ENCODE peak calls at places on chromosomes 5 and 9, in ten cellular contexts. One of them, this sample, is unnamed.

GRCh38 chr5:169988947-169989346 is 8.7 kb upstream of the INSYN2B start:
- DNase-seq in PC-3: peak; percentile 69
- DNase-seq in H1: no peak
- DNase-seq in HCT116: no peak
- DNase-seq in neural progenitor cell: no peak
- DNase-seq in IMR-90: peak; percentile 16
- DNase-seq in neuronal stem cell: no peak
- DNase-seq in kidney: no peak
- DNase-seq in GM23248: no peak
- DNase-seq in K562: no peak
- DNase-seq in this sample: no peak

GRCh38 chr9:92278117-92278516 is 15.4 kb downstream of the IARS1 start:
- DNase-seq in PC-3: peak; percentile 10
- DNase-seq in H1: no peak
- DNase-seq in HCT116: no peak
- DNase-seq in neural progenitor cell: no peak
- DNase-seq in IMR-90: peak; percentile 80
- DNase-seq in neuronal stem cell: no peak
- DNase-seq in kidney: no peak
- DNase-seq in GM23248: peak; percentile 89
- DNase-seq in K562: no peak
- DNase-seq in this sample: no peak

GRCh38 chr9:119963798-119964372 is 594.6 kb upstream of the BRINP1 start:
- DNase-seq in PC-3: peak; percentile 40
- DNase-seq in H1: peak; percentile 92
- DNase-seq in HCT116: peak; percentile 33
- DNase-seq in neural progenitor cell: peak; percentile 93
- DNase-seq in IMR-90: peak; percentile 89
- DNase-seq in neuronal stem cell: peak; percentile 78
- DNase-seq in kidney: peak; percentile 74
- DNase-seq in GM23248: peak; percentile 95
- DNase-seq in K562: no peak
- DNase-seq in this sample: no peak

GRCh38 chr5:119435436-119436132 is 16.7 kb upstream of the HSD17B4 start:
- DNase-seq in PC-3: peak; percentile 65
- DNase-seq in H1: no peak
- DNase-seq in HCT116: no peak
- DNase-seq in neural progenitor cell: peak; percentile 68
- DNase-seq in IMR-90: peak; percentile 52
- DNase-seq in neuronal stem cell: no peak
- DNase-seq in kidney: peak; percentile 85
- DNase-seq in GM23248: peak; percentile 53
- DNase-seq in K562: peak; percentile 36
- DNase-seq in this sample: peak; percentile 69

GRCh38 chr9:2872307-2872940 is 28.5 kb upstream of the PUM3 start:
- DNase-seq in PC-3: peak; percentile 43
- DNase-seq in H1: no peak
- DNase-seq in HCT116: peak; percentile 23
- DNase-seq in neural progenitor cell: peak; percentile 62
- DNase-seq in IMR-90: peak; percentile 28
- DNase-seq in neuronal stem cell: peak; percentile 27
- DNase-seq in kidney: no peak
- DNase-seq in GM23248: peak; percentile 56
- DNase-seq in K562: no peak
- DNase-seq in this sample: no peak

GRCh38 chr5:110625376-110625999 is 101.0 kb downstream of the TMEM232 start:
- DNase-seq in PC-3: peak; percentile 70
- DNase-seq in H1: no peak
- DNase-seq in HCT116: peak; percentile 22
- DNase-seq in neural progenitor cell: peak; percentile 31
- DNase-seq in IMR-90: peak; percentile 52
- DNase-seq in neuronal stem cell: no peak
- DNase-seq in kidney: no peak
- DNase-seq in GM23248: peak; percentile 79
- DNase-seq in K562: no peak
- DNase-seq in this sample: no peak

GRCh38 chr9:130681769-130682489 is 11.7 kb upstream of the EXOSC2 start:
- DNase-seq in PC-3: no peak
- DNase-seq in H1: no peak
- DNase-seq in HCT116: no peak
- DNase-seq in neural progenitor cell: peak; percentile 61
- DNase-seq in IMR-90: no peak
- DNase-seq in neuronal stem cell: no peak
- DNase-seq in kidney: peak; percentile 74
- DNase-seq in GM23248: no peak
- DNase-seq in K562: no peak
- DNase-seq in this sample: peak; percentile 41

GRCh38 chr9:8412327-8412726 is 612.7 kb upstream of the DMAC1 start:
- DNase-seq in PC-3: no peak
- DNase-seq in H1: no peak
- DNase-seq in HCT116: no peak
- DNase-seq in neural progenitor cell: no peak
- DNase-seq in IMR-90: no peak
- DNase-seq in neuronal stem cell: no peak
- DNase-seq in kidney: no peak
- DNase-seq in GM23248: no peak
- DNase-seq in K562: no peak
- DNase-seq in this sample: no peak

GRCh38 chr5:8831854-8832253 is 714.0 kb downstream of the SEMA5A start:
- DNase-seq in PC-3: no peak
- DNase-seq in H1: no peak
- DNase-seq in HCT116: no peak
- DNase-seq in neural progenitor cell: no peak
- DNase-seq in IMR-90: peak; percentile 11
- DNase-seq in neuronal stem cell: no peak
- DNase-seq in kidney: no peak
- DNase-seq in GM23248: peak; percentile 55
- DNase-seq in K562: no peak
- DNase-seq in this sample: no peak

DNA sequence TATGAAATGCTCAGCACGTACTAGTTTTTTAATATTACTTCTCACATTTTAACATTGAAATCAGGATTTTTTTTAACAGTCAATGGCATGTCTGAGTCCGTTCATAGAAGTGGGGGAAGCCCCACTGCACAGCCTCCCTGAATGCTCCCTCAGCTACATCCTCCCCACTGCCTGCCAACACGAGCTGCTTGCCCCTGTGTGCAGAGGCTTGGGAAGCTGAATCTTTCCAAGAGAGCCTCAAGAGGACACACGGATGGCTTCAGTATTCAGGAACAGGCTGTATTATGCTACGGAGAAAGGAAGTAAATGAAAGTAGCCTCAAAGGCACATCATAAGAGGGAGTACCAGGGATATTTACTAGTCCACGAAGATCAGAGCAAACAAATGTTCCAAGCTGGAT is 248.7 kb downstream of the SPOCK1 start:
- DNase-seq in PC-3: no peak
- DNase-seq in H1: no peak
- DNase-seq in HCT116: no peak
- DNase-seq in neural progenitor cell: no peak
- DNase-seq in IMR-90: no peak
- DNase-seq in neuronal stem cell: no peak
- DNase-seq in kidney: no peak
- DNase-seq in GM23248: no peak
- DNase-seq in K562: no peak
- DNase-seq in this sample: no peak
- H3K27ac ChIP-seq in PC-3: no peak overlapping the region
- H3K27ac ChIP-seq in H1: no peak overlapping the region
- H3K27ac ChIP-seq in HCT116: no peak overlapping the region
- H3K27ac ChIP-seq in neural progenitor cell: no peak overlapping the region
- H3K27ac ChIP-seq in IMR-90: no peak overlapping the region
- H3K27ac ChIP-seq in neuronal stem cell: no peak overlapping the region
- H3K27ac ChIP-seq in kidney: no peak overlapping the region
- H3K27ac ChIP-seq in GM23248: no peak overlapping the region
- H3K27ac ChIP-seq in K562: no peak overlapping the region
- H3K27ac ChIP-seq in this sample: no peak overlapping the region

DNA sequence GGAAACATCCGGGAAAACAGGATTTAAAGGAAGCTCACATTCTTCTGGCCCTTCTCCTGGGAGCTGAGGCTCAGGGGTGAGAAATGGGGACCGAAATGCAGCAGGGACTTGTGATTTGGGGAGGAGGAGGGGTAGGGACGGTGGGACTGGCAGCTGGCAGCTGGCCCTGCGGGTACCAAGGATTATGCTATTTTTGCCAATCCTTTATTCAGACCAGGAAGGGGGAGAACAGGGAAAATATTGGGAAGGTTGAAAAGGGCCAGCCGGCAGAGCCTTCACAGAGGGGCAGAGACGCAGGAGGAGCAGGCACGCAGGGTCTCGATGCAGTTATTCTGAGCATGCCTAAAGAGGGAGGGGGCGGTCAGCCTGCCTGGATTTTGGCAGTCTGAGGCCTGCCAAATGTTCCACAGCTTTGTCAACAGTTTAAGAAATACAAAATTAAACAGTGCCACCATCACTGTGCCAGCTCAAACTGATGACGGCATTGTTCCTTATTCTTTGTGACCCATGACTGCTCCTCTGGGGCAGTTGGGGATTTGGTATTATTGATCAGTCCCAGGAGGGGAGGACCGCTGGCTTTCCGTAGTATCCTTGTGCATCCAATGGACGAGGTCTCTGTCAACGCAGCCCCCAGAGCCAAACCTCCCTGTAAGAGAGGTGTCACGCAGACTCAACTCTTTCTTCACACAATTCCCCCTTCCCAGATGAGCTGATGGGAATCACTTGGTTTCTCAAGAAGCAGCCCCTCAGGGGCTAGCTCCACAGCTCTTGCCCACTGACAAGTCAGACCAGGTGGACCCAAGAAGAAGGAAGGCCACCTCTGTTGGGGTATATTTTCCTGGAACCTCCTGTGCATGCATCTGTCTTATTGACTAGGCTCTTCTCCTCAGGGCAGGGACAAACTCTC is 553.3 kb downstream of the BNC2 start:
- DNase-seq in PC-3: no peak
- DNase-seq in H1: no peak
- DNase-seq in HCT116: no peak
- DNase-seq in neural progenitor cell: no peak
- DNase-seq in IMR-90: no peak
- DNase-seq in neuronal stem cell: no peak
- DNase-seq in kidney: no peak
- DNase-seq in GM23248: no peak
- DNase-seq in K562: no peak
- DNase-seq in this sample: no peak
- H3K4me1 ChIP-seq in PC-3: peaks cover 13% of the 10 kb centered on the region
- H3K4me1 ChIP-seq in H1: no peaks in the 10 kb centered on the region
- H3K4me1 ChIP-seq in HCT116: no peaks in the 10 kb centered on the region
- H3K4me1 ChIP-seq in neural progenitor cell: peaks cover 3% of the 10 kb centered on the region
- H3K4me1 ChIP-seq in IMR-90: peaks cover 6% of the 10 kb centered on the region
- H3K4me1 ChIP-seq in neuronal stem cell: peaks cover 2% of the 10 kb centered on the region
- H3K4me1 ChIP-seq in kidney: no peaks in the 10 kb centered on the region
- H3K4me1 ChIP-seq in GM23248: peaks cover 6% of the 10 kb centered on the region
- H3K4me1 ChIP-seq in K562: no peaks in the 10 kb centered on the region
- H3K4me1 ChIP-seq in this sample: no peaks in the 10 kb centered on the region

GRCh38 chr5:2739360-2740050 is 12.0 kb downstream of the IRX2 start:
- DNase-seq in PC-3: no peak
- DNase-seq in H1: no peak
- DNase-seq in HCT116: no peak
- DNase-seq in neural progenitor cell: peak; percentile 75
- DNase-seq in IMR-90: no peak
- DNase-seq in neuronal stem cell: no peak
- DNase-seq in kidney: no peak
- DNase-seq in GM23248: peak; percentile 85
- DNase-seq in K562: no peak
- DNase-seq in this sample: no peak
- H3K9ac ChIP-seq in PC-3: no peak overlapping the region
- H3K9ac ChIP-seq in H1: no peak overlapping the region
- H3K9ac ChIP-seq in HCT116: no peak overlapping the region
- H3K9ac ChIP-seq in neural progenitor cell: no peak overlapping the region
- H3K9ac ChIP-seq in IMR-90: no peak overlapping the region
- H3K9ac ChIP-seq in neuronal stem cell: peak overlapping the region; percentile 84
- H3K9ac ChIP-seq in kidney: no peak overlapping the region
- H3K9ac ChIP-seq in GM23248: peak overlapping the region; percentile 92
- H3K9ac ChIP-seq in K562: no peak overlapping the region
- H3K9ac ChIP-seq in this sample: no peak overlapping the region

GRCh38 chr5:96339862-96340261 is 93.2 kb downstream of the PCSK1 start:
- DNase-seq in PC-3: no peak
- DNase-seq in H1: no peak
- DNase-seq in HCT116: no peak
- DNase-seq in neural progenitor cell: no peak
- DNase-seq in IMR-90: no peak
- DNase-seq in neuronal stem cell: no peak
- DNase-seq in kidney: no peak
- DNase-seq in GM23248: peak; percentile 42
- DNase-seq in K562: no peak
- DNase-seq in this sample: no peak
- H3K27ac ChIP-seq in PC-3: no peak overlapping the region
- H3K27ac ChIP-seq in H1: no peak overlapping the region
- H3K27ac ChIP-seq in HCT116: no peak overlapping the region
- H3K27ac ChIP-seq in neural progenitor cell: no peak overlapping the region
- H3K27ac ChIP-seq in IMR-90: no peak overlapping the region
- H3K27ac ChIP-seq in neuronal stem cell: no peak overlapping the region
- H3K27ac ChIP-seq in kidney: no peak overlapping the region
- H3K27ac ChIP-seq in GM23248: peak overlapping the region; percentile 73
- H3K27ac ChIP-seq in K562: no peak overlapping the region
- H3K27ac ChIP-seq in this sample: no peak overlapping the region

This sample was measured in colonic mucosa.